ENCODE peak calls at places on chromosomes 1 and 21, in five cellular contexts. U is esophagus squamous epithelium, E is MM.1S, W is cardiac muscle cell, T is upper lobe of right lung. O is an unnamed sample.

GRCh38 chr1:178493301-178493741 is 3.4 kb downstream of the CLEC20A start:
- DNase-seq in E (no peak), U (no peak), T (no peak), W (no peak), O (no peak)

GRCh38 chr21:39048064-39048463 is 135.2 kb downstream of the PSMG1 start:
- DNase-seq in U (no peak), E (no peak), W (peak; percentile 71), T (no peak), O (no peak)

GRCh38 chr1:64823691-64824476 is 79.0 kb downstream of the RAVER2 start:
- DNase-seq in E (peak; percentile 68), W (peak; percentile 80), T (peak; percentile 61), U (no peak), O (no peak)

GRCh38 chr1:52709016-52709415 is 10.9 kb upstream of the COA7 start:
- DNase-seq in U (no peak), E (no peak), T (no peak), W (no peak), O (no peak)

GRCh38 chr1:207025144-207025880 is 7.2 kb downstream of the C1orf116 start:
- DNase-seq in W (peak; percentile 57), T (peak; percentile 74), U (no peak), E (no peak), O (no peak)

GRCh38 chr1:33392639-33393038 is 38.3 kb downstream of the PHC2 start:
- DNase-seq in E (no peak), U (no peak), W (no peak), T (no peak), O (no peak)

GRCh38 chr1:95116666-95117206 is 419 bp upstream of the TLCD4 start:
- DNase-seq in T (peak; percentile 73), U (no peak), E (peak; percentile 70), W (peak; percentile 86), O (no peak)

GRCh38 chr1:195899762-195900352 is 708.4 kb downstream of the KCNT2 start:
- DNase-seq in E (no peak), W (no peak), U (no peak), T (no peak), O (no peak)

GRCh38 chr1:247332215-247332900 is 691 bp upstream of the ZNF496 start:
- DNase-seq in T (peak; percentile 84), E (no peak), W (peak; percentile 67), U (peak; percentile 24), O (peak; percentile 75)

GRCh38 chr1:18560692-18561091 is 70.0 kb upstream of the PAX7 start:
- DNase-seq in U (no peak), T (no peak), E (no peak), W (peak; percentile 11), O (no peak)

GRCh38 chr1:156677616-156678596 is 699 bp upstream of the NES start:
- DNase-seq in W (peak; percentile 89), U (no peak), T (no peak), E (peak; percentile 45), O (no peak)

GRCh38 chr1:51989582-51990477 is 670 bp downstream of the RAB3B start:
- DNase-seq in U (no peak), E (no peak), T (no peak), W (no peak), O (peak; percentile 61)

GRCh38 chr1:152227310-152227928 is 3.4 kb upstream of the HRNR start:
- DNase-seq in W (no peak), T (no peak), U (no peak), E (no peak), O (no peak)
- TF ChIP-seq CTCF in W (no peak), T (no peak), U (peak; percentile 27), E (peak; percentile 13), O (no peak)

GRCh38 chr1:38788285-38788684 is 71.3 kb downstream of the RRAGC start:
- DNase-seq in E (no peak), U (no peak), W (no peak), T (no peak), O (no peak)
- TF ChIP-seq CTCF in E (no peak), U (no peak), W (no peak), T (no peak), O (no peak)

DNA sequence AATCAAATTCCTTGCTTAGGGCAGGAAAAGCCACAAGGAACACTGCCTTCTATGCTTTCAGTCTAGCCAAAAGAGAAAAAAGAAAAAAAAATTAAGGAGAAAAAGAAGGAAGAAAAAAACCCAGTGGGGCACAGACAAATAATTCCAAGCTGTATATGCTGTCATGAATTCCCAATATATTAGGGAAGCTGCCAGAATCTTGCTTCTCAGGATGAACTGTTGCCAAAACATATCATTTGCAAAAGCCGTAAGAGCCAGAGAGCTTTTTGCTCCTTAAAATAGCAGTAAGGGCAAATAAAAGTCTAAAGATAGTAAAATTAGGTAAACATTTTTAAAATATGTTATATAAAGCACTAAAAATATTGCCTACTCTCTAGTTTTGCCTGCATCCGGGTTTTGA is 52.1 kb downstream of the PGM1 start:
- DNase-seq in U (no peak), T (no peak), W (no peak), E (no peak), O (no peak)
- TF ChIP-seq CTCF in U (no peak), T (no peak), W (no peak), E (no peak), O (no peak)

GRCh38 chr1:77796695-77797405 is 17.4 kb downstream of the MIGA1 start:
- DNase-seq in E (no peak), T (no peak), U (no peak), W (no peak), O (no peak)
- TF ChIP-seq CTCF in E (no peak), T (no peak), U (no peak), W (no peak), O (no peak)